ENCODE peak calls at places on chromosomes 5 and 9, in six cellular contexts. C, B, N, Z, W and E are unnamed samples.

GRCh38 chr5:16160706-16161105 is 18.9 kb downstream of the MARCHF11 start:
- DNase-seq in C (peak; percentile 59), B (no peak), N (no peak), Z (no peak), W (no peak), E (no peak)

GRCh38 chr9:132586830-132587483 is 4.6 kb downstream of the BARHL1 start:
- DNase-seq in C (no peak), B (no peak), N (no peak), Z (no peak), W (no peak), E (no peak)

GRCh38 chr5:98763001-98763630 is 10.3 kb upstream of the RGMB start:
- DNase-seq in C (peak; percentile 76), B (no peak), N (no peak), Z (no peak), W (no peak), E (no peak)

GRCh38 chr5:1189269-1189668 is 12.1 kb upstream of the SLC6A19 start:
- DNase-seq in C (no peak), B (no peak), N (no peak), Z (no peak), W (no peak), E (peak; percentile 38)

GRCh38 chr5:149759986-149760699 is 30.0 kb downstream of the PPARGC1B start:
- DNase-seq in C (peak; percentile 52), B (no peak), N (no peak), Z (no peak), W (no peak), E (no peak)

GRCh38 chr5:95284512-95285405 is at the start of gene MCTP1:
- DNase-seq in C (peak; percentile 33), B (no peak), N (no peak), Z (peak; percentile 8), W (no peak), E (peak; percentile 20)

GRCh38 chr5:126805108-126805507 is 28.2 kb downstream of the LMNB1 start:
- DNase-seq in C (no peak), B (no peak), N (no peak), Z (no peak), W (no peak), E (no peak)

GRCh38 chr5:156687514-156687913 is 162.6 kb upstream of the PPP1R2B start:
- DNase-seq in C (no peak), B (no peak), N (no peak), Z (no peak), W (no peak), E (no peak)

GRCh38 chr5:67297376-67297775 is 100.8 kb upstream of the CD180 start:
- DNase-seq in C (no peak), B (no peak), N (no peak), Z (no peak), W (no peak), E (no peak)

GRCh38 chr9:20353529-20353928 is 268.8 kb downstream of the MLLT3 start:
- DNase-seq in C (no peak), B (no peak), N (no peak), Z (no peak), W (no peak), E (no peak)

GRCh38 chr5:139138790-139139189 is 59.4 kb downstream of the SIL1 start:
- DNase-seq in C (peak; percentile 65), B (no peak), N (no peak), Z (no peak), W (no peak), E (no peak)